ENCODE peak calls at places on chromosomes 1 and 21, in eight cellular contexts. Y is transverse colon, S is prostate gland, Q is body of pancreas, T is testis, C is GM12878, D is brain microvascular endothelial cell, H is Peyer's patch. F is an unnamed sample.

GRCh38 chr1:100360790-100361232 is 8.5 kb downstream of the CDC14A start:
- DNase-seq in Y (no peak), S (no peak), Q (no peak), T (peak; percentile 76), C (no peak), D (peak; percentile 66), H (no peak), F (no peak)

GRCh38 chr1:191343816-191344215 is 814.4 kb upstream of the RGS18 start:
- DNase-seq in Y (no peak), S (no peak), Q (no peak), T (no peak), C (no peak), D (no peak), H (no peak), F (peak; percentile 12)

GRCh38 chr1:121595089-121595488 is 410.3 kb downstream of the SRGAP2C start:
- DNase-seq in Y (no peak), S (no peak), Q (no peak), T (no peak), C (no peak), D (no peak), H (no peak), F (no peak)

GRCh38 chr1:234698624-234699023 is 88.6 kb upstream of the IRF2BP2 start:
- DNase-seq in Y (no peak), S (peak; percentile 3), Q (no peak), T (peak; percentile 2), C (no peak), D (no peak), H (no peak), F (no peak)

GRCh38 chr21:45294509-45295291 is 7.0 kb upstream of the POFUT2 start:
- DNase-seq in Y (peak; percentile 78), S (no peak), Q (peak; percentile 70), T (peak; percentile 91), C (no peak), D (peak; percentile 99), H (peak; percentile 67), F (no peak)

GRCh38 chr1:159163609-159164008 is 7.8 kb upstream of the CADM3 start:
- DNase-seq in Y (no peak), S (no peak), Q (no peak), T (no peak), C (no peak), D (no peak), H (no peak), F (no peak)

GRCh38 chr1:90475623-90476022 is 241.5 kb downstream of the BARHL2 start:
- DNase-seq in Y (no peak), S (no peak), Q (no peak), T (no peak), C (no peak), D (no peak), H (no peak), F (no peak)

GRCh38 chr21:42272984-42273600 is 42.1 kb downstream of the TFF3 start:
- DNase-seq in Y (no peak), S (no peak), Q (no peak), T (no peak), C (no peak), D (no peak), H (no peak), F (no peak)

GRCh38 chr1:201982082-201982922 is at the start of gene RNPEP:
- DNase-seq in Y (peak; percentile 85), S (peak; percentile 67), Q (peak; percentile 71), T (peak; percentile 79), C (no peak), D (peak; percentile 47), H (peak; percentile 90), F (peak; percentile 84)

GRCh38 chr1:201988593-201988992 is 6.1 kb downstream of the RNPEP start:
- DNase-seq in Y (no peak), S (no peak), Q (no peak), T (no peak), C (no peak), D (no peak), H (no peak), F (no peak)

GRCh38 chr1:201984446-201984845 is 2.0 kb downstream of the RNPEP start:
- DNase-seq in Y (no peak), S (no peak), Q (no peak), T (no peak), C (no peak), D (no peak), H (no peak), F (no peak)

GRCh38 chr1:201985355-201985754 is 2.9 kb downstream of the RNPEP start:
- DNase-seq in Y (no peak), S (no peak), Q (no peak), T (no peak), C (no peak), D (no peak), H (no peak), F (no peak)

DNA sequence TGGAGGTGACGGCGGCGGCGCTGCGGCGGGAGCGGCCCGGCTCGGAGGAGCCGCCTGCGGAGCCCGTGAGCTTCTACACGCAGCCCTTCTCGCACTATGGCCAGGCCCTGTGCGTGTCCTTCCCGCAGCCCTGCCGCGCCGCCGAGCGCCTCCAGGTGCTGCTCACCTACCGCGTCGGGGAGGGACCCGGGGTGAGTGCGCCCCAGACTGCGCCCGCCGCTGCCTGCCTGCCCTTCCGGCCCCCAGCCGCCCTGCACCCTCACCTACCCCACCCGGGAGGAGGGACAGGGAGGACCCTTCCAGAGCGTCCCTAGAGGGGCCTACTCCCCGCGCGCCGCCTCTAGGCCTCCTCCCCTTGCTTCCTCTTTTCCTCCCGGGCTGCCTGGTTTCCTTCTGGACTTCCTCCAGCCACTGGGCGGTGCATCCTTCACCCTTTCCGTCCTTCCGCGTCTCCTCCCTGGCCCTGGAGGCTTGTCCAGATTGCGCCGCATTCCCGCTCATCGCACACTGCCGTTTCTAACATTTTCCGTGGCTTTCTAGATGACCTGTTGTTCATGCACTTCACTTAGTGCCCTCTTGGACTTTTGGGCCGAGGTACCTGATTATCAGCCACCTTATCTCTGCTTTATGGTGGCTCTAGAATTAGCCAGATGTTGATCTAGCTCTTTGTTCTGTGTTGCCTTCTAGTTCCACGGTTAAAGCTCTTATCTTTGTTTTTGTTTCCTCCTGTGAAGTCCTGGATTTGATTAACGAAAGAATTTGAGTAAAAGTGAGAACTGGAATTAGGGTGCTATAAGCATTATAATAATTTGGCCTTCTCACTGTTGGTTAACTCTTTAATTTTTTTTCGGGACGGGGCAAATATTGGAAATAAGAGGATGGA is 716 bp downstream of the RNPEP start:
- DNase-seq in Y (peak; percentile 83), S (peak; percentile 51), Q (peak; percentile 60), T (peak; percentile 63), C (no peak), D (peak; percentile 61), H (peak; percentile 89), F (peak; percentile 85)
- TF ChIP-seq CTCF in Y (peak; percentile 63), S (peak; percentile 21), Q (peak; percentile 8), T (peak; percentile 1), C (peak; percentile 13), D (peak; percentile 29), H (no peak), F (peak; percentile 34)

GRCh38 chr1:16220101-16220500 is 7.6 kb upstream of the ARHGEF19 start:
- DNase-seq in Y (no peak), S (no peak), Q (no peak), T (no peak), C (no peak), D (no peak), H (no peak), F (no peak)

GRCh38 chr1:16218674-16219071 is 6.2 kb upstream of the ARHGEF19 start:
- DNase-seq in Y (no peak), S (no peak), Q (no peak), T (no peak), C (no peak), D (no peak), H (no peak), F (no peak)

GRCh38 chr1:16215882-16216753 is 3.7 kb upstream of the ARHGEF19 start:
- DNase-seq in Y (peak; percentile 94), S (peak; percentile 71), Q (peak; percentile 92), T (peak; percentile 89), C (peak; percentile 26), D (peak; percentile 78), H (peak; percentile 86), F (peak; percentile 65)

GRCh38 chr1:16218014-16218673 is 5.7 kb upstream of the ARHGEF19 start:
- DNase-seq in Y (peak; percentile 54), S (no peak), Q (peak; percentile 16), T (no peak), C (no peak), D (no peak), H (peak; percentile 64), F (no peak)

GRCh38 chr1:16217061-16217785 is 4.8 kb upstream of the ARHGEF19 start:
- DNase-seq in Y (peak; percentile 100), S (peak; percentile 99), Q (peak; percentile 99), T (peak; percentile 98), C (peak; percentile 78), D (peak; percentile 96), H (peak; percentile 100), F (peak; percentile 97)
- H3K27ac ChIP-seq in Y (peak overlapping the region; percentile 79), S (peak overlapping the region; percentile 36), Q (peak overlapping the region; percentile 68), T (no peak overlapping the region), C (no peak overlapping the region), D (no peak overlapping the region), H (peak overlapping the region; percentile 64), F (peak overlapping the region; percentile 66)

GRCh38 chr1:51566260-51566659 is 47.2 kb upstream of the EPS15 start:
- DNase-seq in Y (no peak), S (no peak), Q (no peak), T (no peak), C (no peak), D (no peak), H (no peak), F (no peak)
- TF ChIP-seq CTCF in Y (no peak), S (no peak), Q (no peak), T (no peak), C (no peak), D (no peak), H (no peak), F (no peak)

GRCh38 chr1:26996665-26997064 is 3.2 kb downstream of the TRNP1 start:
- DNase-seq in Y (no peak), S (no peak), Q (no peak), T (no peak), C (no peak), D (no peak), H (no peak), F (no peak)

GRCh38 chr1:27000817-27001460 is 7.4 kb downstream of the TRNP1 start:
- DNase-seq in Y (no peak), S (no peak), Q (no peak), T (no peak), C (no peak), D (peak; percentile 67), H (no peak), F (no peak)

GRCh38 chr1:26999440-26999987 is 6.0 kb downstream of the TRNP1 start:
- DNase-seq in Y (peak; percentile 66), S (peak; percentile 72), Q (peak; percentile 86), T (peak; percentile 85), C (no peak), D (peak; percentile 96), H (no peak), F (peak; percentile 95)

GRCh38 chr1:27000092-27000816 is 6.8 kb downstream of the TRNP1 start:
- DNase-seq in Y (no peak), S (no peak), Q (no peak), T (no peak), C (no peak), D (no peak), H (no peak), F (no peak)

DNA sequence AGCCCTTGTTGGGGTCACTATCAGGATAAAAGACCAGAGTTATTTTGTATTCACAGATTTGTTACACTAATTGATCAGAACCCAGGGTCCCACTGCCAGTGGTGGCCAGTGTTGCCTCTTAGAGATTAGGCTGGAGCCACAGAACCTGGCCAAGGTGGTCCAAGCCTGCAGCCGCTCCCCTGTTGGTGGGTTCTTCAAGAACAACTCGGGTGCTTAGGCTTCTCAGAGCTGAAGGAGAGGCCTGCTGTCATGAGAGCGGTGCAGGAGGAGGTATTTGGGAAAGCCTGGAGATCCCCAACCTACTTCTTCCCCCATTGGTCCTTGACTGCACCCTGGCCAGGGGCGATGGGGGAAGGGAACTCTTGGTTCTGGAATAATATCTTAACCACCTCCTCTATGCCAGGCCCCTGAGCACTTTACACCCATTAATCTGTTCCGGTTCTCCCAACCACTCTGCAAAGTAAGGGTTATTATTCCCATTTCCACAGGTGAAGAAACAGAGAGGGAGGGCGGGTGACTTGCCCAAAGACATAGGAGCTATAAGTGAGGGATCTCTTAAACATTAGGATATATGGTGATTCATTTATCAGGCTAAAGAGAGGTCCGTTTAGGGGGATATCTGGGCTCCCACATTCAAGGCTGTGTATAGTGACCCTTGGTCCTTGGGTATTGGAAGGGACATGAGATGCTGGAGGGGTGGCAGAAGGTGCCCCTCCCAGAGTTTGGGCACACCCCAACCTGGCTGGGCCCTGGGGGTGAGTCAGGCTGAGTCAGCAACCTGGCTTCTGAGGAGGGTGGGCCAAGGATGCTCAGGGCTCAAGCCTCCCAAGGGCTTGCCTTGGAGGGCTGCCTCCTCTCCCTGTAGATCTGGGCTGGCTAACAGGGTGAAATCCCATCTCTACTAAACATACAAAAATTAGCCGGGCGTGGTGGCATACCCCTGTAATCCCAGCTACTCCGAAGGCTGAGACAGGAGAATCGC is 5.1 kb downstream of the TRNP1 start:
- DNase-seq in Y (no peak), S (no peak), Q (no peak), T (no peak), C (no peak), D (no peak), H (no peak), F (peak; percentile 93)
- H3K27ac ChIP-seq in Y (peak overlapping the region; percentile 79), S (peak overlapping the region; percentile 68), Q (peak overlapping the region; percentile 85), T (peak overlapping the region; percentile 49), C (no peak overlapping the region), D (peak overlapping the region; percentile 83), H (peak overlapping the region; percentile 66), F (peak overlapping the region; percentile 99)

F was measured in RWPE1.